ENCODE peak calls at places on chromosome 21, in six cellular contexts. B is neural progenitor cell, T is heart left ventricle, F is dorsolateral prefrontal cortex, C is body of pancreas, J is heart right ventricle. Y is an unnamed sample.
A peak's percentile ranks its signal among the peaks of the same experiment; 100 is the strongest.

GRCh38 chr21:45254557-45254930 is 33.2 kb downstream of the POFUT2 start:
- DNase-seq in B (no peak), T (no peak), F (no peak), C (no peak), J (no peak), Y (no peak)

GRCh38 chr21:45496151-45496967 is 45.9 kb downstream of the SLC19A1 start:
- DNase-seq in B (no peak), T (no peak), F (no peak), C (no peak), J (no peak), Y (peak; percentile 68)

GRCh38 chr21:44443291-44443890 is 11.9 kb upstream of the LRRC3 start:
- DNase-seq in B (no peak), T (no peak), F (no peak), C (no peak), J (no peak), Y (peak; percentile 42)

GRCh38 chr21:18041012-18041411 is 203.6 kb upstream of the CHODL start:
- DNase-seq in B (peak; percentile 73), T (no peak), F (no peak), C (no peak), J (no peak), Y (no peak)

GRCh38 chr21:26194811-26195251 is 24.3 kb upstream of the APP start:
- DNase-seq in B (no peak), T (no peak), F (no peak), C (no peak), J (no peak), Y (no peak)

GRCh38 chr21:43644609-43645008 is 14.7 kb downstream of the HSF2BP start:
- DNase-seq in B (no peak), T (no peak), F (no peak), C (no peak), J (no peak), Y (no peak)

GRCh38 chr21:32592929-32593502 is 7.7 kb upstream of the TCP10L start:
- DNase-seq in B (no peak), T (no peak), F (no peak), C (no peak), J (no peak), Y (no peak)

GRCh38 chr21:31576428-31576827 is 83.1 kb upstream of the SOD1 start:
- DNase-seq in B (no peak), T (no peak), F (no peak), C (no peak), J (no peak), Y (no peak)

GRCh38 chr21:31251686-31252085 is 92.4 kb downstream of the TIAM1 start:
- DNase-seq in B (no peak), T (no peak), F (no peak), C (no peak), J (no peak), Y (no peak)

GRCh38 chr21:16608209-16608830 is 878.5 kb downstream of the USP25 start:
- DNase-seq in B (peak; percentile 38), T (no peak), F (no peak), C (no peak), J (no peak), Y (no peak)

GRCh38 chr21:32459972-32460371 is 47.5 kb downstream of the EVA1C start:
- DNase-seq in B (no peak), T (no peak), F (no peak), C (no peak), J (no peak), Y (no peak)

GRCh38 chr21:8989883-8990325 is 1531.5 kb upstream of the TPTE start:
- DNase-seq in B (no peak), T (no peak), F (no peak), C (no peak), J (no peak), Y (no peak)

GRCh38 chr21:7917729-7918128 is 2603.7 kb upstream of the TPTE start:
- DNase-seq in B (no peak), T (no peak), F (no peak), C (no peak), J (no peak), Y (no peak)

GRCh38 chr21:44509539-44509938 is 30.5 kb downstream of the KRTAP10-1 start:
- DNase-seq in B (no peak), T (peak; percentile 74), F (peak; percentile 26), C (peak; percentile 96), J (peak; percentile 74), Y (peak; percentile 75)

GRCh38 chr21:29470397-29470796 is 171.7 kb downstream of the BACH1 start:
- DNase-seq in B (no peak), T (no peak), F (no peak), C (no peak), J (no peak), Y (no peak)

GRCh38 chr21:43865471-43866181 is 603 bp downstream of the AGPAT3 start:
- DNase-seq in B (peak; percentile 50), T (peak; percentile 59), F (peak; percentile 26), C (peak; percentile 37), J (peak; percentile 47), Y (peak; percentile 90)

GRCh38 chr21:15023782-15024181 is 41.0 kb downstream of the NRIP1 start:
- DNase-seq in B (no peak), T (no peak), F (no peak), C (no peak), J (no peak), Y (no peak)

GRCh38 chr21:44093761-44094160 is 13.4 kb upstream of the PWP2 start:
- DNase-seq in B (peak; percentile 1), T (no peak), F (no peak), C (no peak), J (no peak), Y (no peak)

GRCh38 chr21:27571706-27572105 is 604.8 kb upstream of the ADAMTS5 start:
- DNase-seq in B (no peak), T (no peak), F (no peak), C (no peak), J (no peak), Y (no peak)

GRCh38 chr21:37658994-37659458 is 257.2 kb downstream of the KCNJ6 start:
- DNase-seq in B (no peak), T (no peak), F (no peak), C (peak; percentile 59), J (no peak), Y (no peak)

GRCh38 chr21:34885125-34885524 is 164.0 kb downstream of the RUNX1 start:
- DNase-seq in B (peak; percentile 43), T (no peak), F (no peak), C (no peak), J (no peak), Y (no peak)
- H3K4me3 ChIP-seq in B (no peak overlapping the region), T (peak overlapping the region; percentile 78), F (peak overlapping the region; percentile 77), C (no peak overlapping the region), J (peak overlapping the region; percentile 60), Y (peak overlapping the region; percentile 64)

DNA sequence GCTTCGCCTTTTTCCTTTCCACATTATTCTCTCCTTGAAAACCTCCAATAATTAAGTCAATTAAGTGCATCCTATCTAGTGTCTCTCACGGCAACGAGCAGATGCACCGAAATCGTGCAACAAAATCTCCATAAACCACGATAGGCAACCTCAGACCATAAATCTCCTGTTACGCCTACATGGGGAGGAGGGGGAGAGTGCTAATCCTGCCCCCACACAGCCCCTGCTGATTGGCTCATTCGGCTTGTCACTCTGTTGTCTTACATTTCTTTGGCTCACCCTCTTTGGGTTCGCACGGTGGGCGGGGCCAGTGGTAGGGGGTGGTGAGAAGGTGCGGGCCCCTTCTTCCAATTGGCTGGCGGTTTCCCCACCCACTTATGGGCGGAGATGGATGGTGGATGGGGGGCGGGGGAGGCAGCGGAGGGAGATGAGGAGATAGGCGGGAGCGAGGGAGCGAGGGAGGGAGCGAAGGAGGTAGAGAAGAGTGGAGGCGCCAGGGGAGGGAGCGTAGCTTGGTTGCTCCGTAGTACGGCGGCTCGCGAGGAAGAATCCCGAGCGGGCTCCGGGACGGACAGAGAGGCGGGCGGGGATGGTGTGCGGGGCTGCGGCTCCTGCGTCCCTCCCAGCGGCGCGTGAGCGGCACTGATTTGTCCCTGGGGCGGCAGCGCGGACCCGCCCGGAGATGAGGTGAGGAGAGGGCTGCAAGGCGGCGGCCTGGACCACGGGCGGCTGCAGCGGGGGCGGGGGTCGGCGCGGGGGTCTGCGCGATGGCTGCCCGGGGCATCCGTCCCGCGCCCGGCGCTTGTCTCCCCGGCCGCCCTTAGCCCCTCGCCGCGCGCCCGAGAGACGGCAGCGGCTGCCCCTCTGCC is at the start of gene ITSN1:
- DNase-seq in B (peak; percentile 100), T (peak; percentile 100), F (peak; percentile 100), C (peak; percentile 99), J (peak; percentile 100), Y (peak; percentile 100)
- H3K27ac ChIP-seq in B (peak within 1 kb of the TSS; percentile 59), T (peak within 1 kb of the TSS; percentile 95), F (peak within 1 kb of the TSS; percentile 94), C (peak within 1 kb of the TSS; percentile 95), J (peak within 1 kb of the TSS; percentile 83), Y (peak within 1 kb of the TSS; percentile 91)

DNA sequence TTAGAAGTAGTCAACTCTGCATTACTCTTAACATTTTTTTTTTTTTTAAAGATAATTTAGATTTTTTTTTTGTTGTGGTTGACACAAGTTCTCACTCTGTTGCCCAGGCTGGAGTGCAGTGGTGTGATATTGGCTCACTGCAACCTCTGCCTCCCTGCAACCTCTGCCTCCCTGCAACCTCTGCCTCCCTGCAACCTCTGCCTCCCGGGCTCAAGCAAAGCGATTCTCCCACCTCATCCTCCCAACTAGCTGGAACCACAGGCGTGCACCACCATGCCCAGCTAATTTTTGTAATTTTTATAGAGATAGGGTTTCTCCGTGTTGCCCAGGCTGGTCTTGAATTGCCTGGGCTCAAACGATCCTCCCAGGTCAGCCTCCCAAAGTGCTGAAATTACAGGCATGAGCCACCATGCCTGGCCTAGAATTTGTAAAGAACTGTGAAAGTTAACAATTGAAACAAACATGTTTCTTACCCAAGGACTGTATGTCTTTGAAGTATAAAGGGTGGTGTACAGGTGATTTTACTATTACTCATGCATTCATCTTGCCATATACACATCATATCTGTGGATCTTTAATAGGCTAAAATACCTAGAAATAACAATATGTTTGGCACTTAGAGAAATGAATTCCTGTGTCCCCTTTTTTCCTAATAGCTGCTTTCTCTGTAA is 114.7 kb downstream of the ATP5PO start:
- DNase-seq in B (no peak), T (no peak), F (no peak), C (no peak), J (no peak), Y (no peak)
- TF ChIP-seq CTCF in B (no peak), T (no peak), F (no peak), C (no peak), J (no peak), Y (no peak)

GRCh38 chr21:25175938-25176337 is 431.3 kb downstream of the MRPL39 start:
- DNase-seq in B (no peak), T (no peak), F (no peak), C (no peak), J (no peak), Y (no peak)
- H3K4me3 ChIP-seq in B (no peak overlapping the region), T (no peak overlapping the region), F (no peak overlapping the region), C (no peak overlapping the region), J (no peak overlapping the region), Y (no peak overlapping the region)